ENCODE peak calls at places on chromosomes 11 and 22, in six cellular contexts. P is fibroblast of lung, I is kidney, T is cardiac muscle cell, E is ovary, H is heart left ventricle. Y is an unnamed sample.

GRCh38 chr11:87290304-87290922 is 252.7 kb downstream of the TMEM135 start:
- DNase-seq in P (peak; percentile 79), I (no peak), T (peak; percentile 79), E (no peak), H (no peak), Y (no peak)

GRCh38 chr22:44430716-44431115 is 67.3 kb downstream of the RTL6 start:
- DNase-seq in P (no peak), I (peak; percentile 36), T (no peak), E (no peak), H (no peak), Y (no peak)

GRCh38 chr22:22228921-22229320 is 15.7 kb upstream of the VPREB1 start:
- DNase-seq in P (no peak), I (no peak), T (no peak), E (no peak), H (no peak), Y (no peak)

GRCh38 chr11:64090811-64091516 is 55.2 kb downstream of the FLRT1 start:
- DNase-seq in P (peak; percentile 80), I (no peak), T (peak; percentile 82), E (no peak), H (no peak), Y (no peak)

GRCh38 chr22:24106385-24107381 is 74.6 kb upstream of the SUSD2 start:
- DNase-seq in P (peak; percentile 14), I (no peak), T (no peak), E (no peak), H (peak; percentile 28), Y (peak; percentile 58)

GRCh38 chr11:110160016-110160415 is 66.8 kb downstream of the ZC3H12C start:
- DNase-seq in P (peak; percentile 59), I (no peak), T (peak; percentile 35), E (no peak), H (no peak), Y (no peak)

GRCh38 chr11:41989173-41989572 is 529.7 kb upstream of the LRRC4C start:
- DNase-seq in P (no peak), I (no peak), T (no peak), E (no peak), H (no peak), Y (no peak)

GRCh38 chr11:117457031-117457785 is 129.6 kb downstream of the CEP164 start:
- DNase-seq in P (no peak), I (no peak), T (no peak), E (no peak), H (no peak), Y (no peak)

GRCh38 chr11:45815747-45816146 is 10.8 kb downstream of the SLC35C1 start:
- DNase-seq in P (no peak), I (no peak), T (peak; percentile 41), E (no peak), H (no peak), Y (no peak)

GRCh38 chr11:250740-251299 is 14.0 kb downstream of the PSMD13 start:
- DNase-seq in P (peak; percentile 59), I (no peak), T (peak; percentile 68), E (no peak), H (peak; percentile 47), Y (no peak)

GRCh38 chr11:27075192-27075591 is 34.6 kb downstream of the BBOX1 start:
- DNase-seq in P (peak; percentile 83), I (no peak), T (peak; percentile 14), E (no peak), H (no peak), Y (no peak)

GRCh38 chr11:74672956-74673895 is 58.0 kb downstream of the CHRDL2 start:
- DNase-seq in P (peak; percentile 97), I (peak; percentile 85), T (peak; percentile 98), E (peak; percentile 90), H (peak; percentile 87), Y (peak; percentile 88)

GRCh38 chr11:133386262-133386661 is 146.0 kb downstream of the OPCML start:
- DNase-seq in P (no peak), I (no peak), T (no peak), E (no peak), H (no peak), Y (no peak)
- H3K4me3 ChIP-seq in P (no peak overlapping the region), I (no peak overlapping the region), T (no peak overlapping the region), E (no peak overlapping the region), H (no peak overlapping the region), Y (no peak overlapping the region)

DNA sequence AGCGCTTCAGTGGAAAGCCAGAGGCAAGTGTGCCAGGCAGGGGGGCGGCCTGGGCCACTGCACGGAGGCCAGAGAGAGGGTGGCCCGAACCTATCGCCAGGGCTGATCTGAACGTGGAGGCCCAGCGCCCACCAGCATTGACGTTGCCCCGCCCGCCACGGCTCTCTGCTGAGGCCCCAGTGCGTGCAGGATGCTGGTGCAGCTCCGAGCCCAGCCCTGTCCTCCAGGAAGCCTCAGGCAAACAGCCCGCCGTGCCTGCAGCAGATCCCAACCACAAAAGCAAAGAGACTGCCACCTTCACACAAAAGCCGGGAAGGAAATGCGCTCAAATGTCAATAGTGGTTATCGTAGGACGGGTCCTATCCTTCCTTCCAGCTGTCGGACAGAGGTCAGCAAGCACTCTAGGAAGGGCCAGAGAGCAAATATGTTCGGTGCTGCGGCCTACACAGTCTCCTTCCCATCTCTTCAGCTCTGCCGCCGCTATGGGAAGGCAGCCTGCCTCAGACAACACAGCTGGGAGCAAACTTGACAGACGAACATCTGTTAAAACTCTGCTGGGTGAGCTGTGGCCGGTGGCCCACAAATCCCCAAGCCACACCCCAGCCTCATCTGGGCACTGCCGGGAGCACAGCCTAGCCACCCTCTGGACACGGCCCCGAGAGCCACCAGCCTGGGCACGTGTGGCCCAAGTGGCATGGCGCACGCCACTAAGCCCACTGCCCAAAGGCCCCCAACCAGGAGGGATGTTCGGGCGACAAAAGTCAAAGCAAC is 146.2 kb downstream of the CRYBB2 start:
- DNase-seq in P (no peak), I (peak; percentile 79), T (no peak), E (no peak), H (peak; percentile 41), Y (no peak)
- H3K4me1 ChIP-seq in P (no peaks in the 10 kb centered on the region), I (peaks cover 2% of the 10 kb centered on the region), T (no peaks in the 10 kb centered on the region), E (peaks cover 17% of the 10 kb centered on the region), H (peaks cover 17% of the 10 kb centered on the region), Y (peaks cover 18% of the 10 kb centered on the region)

GRCh38 chr11:65382036-65382803 is at the start of gene SLC25A45:
- DNase-seq in P (peak; percentile 99), I (peak; percentile 98), T (peak; percentile 99), E (peak; percentile 92), H (peak; percentile 95), Y (peak; percentile 98)

GRCh38 chr11:65379698-65380459 is 2.6 kb downstream of the SLC25A45 start:
- DNase-seq in P (no peak), I (peak; percentile 70), T (no peak), E (no peak), H (peak; percentile 30), Y (no peak)

GRCh38 chr11:65381721-65382035 is 768 bp downstream of the SLC25A45 start:
- DNase-seq in P (peak; percentile 58), I (no peak), T (no peak), E (no peak), H (no peak), Y (peak; percentile 92)

GRCh38 chr11:65378928-65379638 is 3.4 kb downstream of the SLC25A45 start:
- DNase-seq in P (no peak), I (no peak), T (no peak), E (no peak), H (peak; percentile 23), Y (no peak)

DNA sequence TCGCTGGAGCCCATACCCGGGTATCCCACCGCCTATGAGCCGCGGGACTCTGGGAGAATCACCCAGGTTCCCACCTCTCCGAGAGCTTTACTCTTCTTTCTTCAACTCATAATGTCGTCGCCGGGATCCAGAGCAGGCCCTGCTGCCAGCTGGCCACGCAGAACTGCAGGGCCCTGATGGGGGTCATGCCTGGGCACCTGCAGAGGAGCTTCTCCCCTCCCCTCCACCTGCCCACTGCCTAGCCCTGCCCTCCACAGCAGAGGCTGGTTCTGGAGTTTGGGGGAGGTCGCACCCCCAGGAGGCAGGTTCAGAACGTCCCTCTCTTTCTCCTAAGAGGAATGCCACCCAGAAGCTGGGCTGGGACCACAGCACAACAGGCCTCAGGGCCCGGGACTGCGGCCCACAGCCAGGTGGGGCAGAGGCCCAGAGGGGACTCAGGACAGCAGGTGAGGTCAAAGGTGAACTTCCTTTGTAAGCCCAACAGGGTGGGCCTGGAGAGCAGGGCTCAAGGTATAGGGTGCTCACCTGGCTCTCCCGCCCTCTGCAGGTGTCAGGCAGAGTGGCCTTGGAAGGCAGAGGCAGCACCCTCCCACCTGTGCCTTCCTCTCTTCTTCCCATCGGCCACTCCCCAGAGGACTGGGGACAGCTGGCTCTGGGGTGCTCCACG is 1.9 kb downstream of the SLC25A45 start:
- DNase-seq in P (no peak), I (peak; percentile 67), T (no peak), E (no peak), H (peak; percentile 25), Y (no peak)
- TF ChIP-seq CTCF in P (no peak), I (no peak), T (no peak), E (no peak), H (no peak), Y (no peak)

GRCh38 chr11:35526370-35526792 is 965 bp upstream of the PAMR1 start:
- DNase-seq in P (peak; percentile 61), I (no peak), T (no peak), E (no peak), H (no peak), Y (no peak)
- H3K4me3 ChIP-seq in P (peak overlapping the region; percentile 90), I (no peak overlapping the region), T (no peak overlapping the region), E (no peak overlapping the region), H (no peak overlapping the region), Y (no peak overlapping the region)

GRCh38 chr11:34487430-34487829 is 26.2 kb downstream of the ELF5 start:
- DNase-seq in P (no peak), I (no peak), T (no peak), E (no peak), H (no peak), Y (no peak)
- H3K4me1 ChIP-seq in P (no peaks in the 10 kb centered on the region), I (no peaks in the 10 kb centered on the region), T (no peaks in the 10 kb centered on the region), E (no peaks in the 10 kb centered on the region), H (no peaks in the 10 kb centered on the region), Y (no peaks in the 10 kb centered on the region)

GRCh38 chr11:72075109-72075508 is 5.2 kb downstream of the NUMA1 start:
- DNase-seq in P (no peak), I (no peak), T (peak; percentile 32), E (no peak), H (no peak), Y (no peak)
- TF ChIP-seq CTCF in P (no peak), I (no peak), T (peak; percentile 19), E (no peak), H (no peak), Y (no peak)

GRCh38 chr22:46006379-46007002 is 29.5 kb upstream of the WNT7B start:
- DNase-seq in P (peak; percentile 89), I (peak; percentile 97), T (peak; percentile 94), E (peak; percentile 97), H (peak; percentile 98), Y (peak; percentile 97)
- H3K4me3 ChIP-seq in P (peak overlapping the region; percentile 44), I (no peak overlapping the region), T (no peak overlapping the region), E (no peak overlapping the region), H (peak overlapping the region; percentile 52), Y (no peak overlapping the region)

DNA sequence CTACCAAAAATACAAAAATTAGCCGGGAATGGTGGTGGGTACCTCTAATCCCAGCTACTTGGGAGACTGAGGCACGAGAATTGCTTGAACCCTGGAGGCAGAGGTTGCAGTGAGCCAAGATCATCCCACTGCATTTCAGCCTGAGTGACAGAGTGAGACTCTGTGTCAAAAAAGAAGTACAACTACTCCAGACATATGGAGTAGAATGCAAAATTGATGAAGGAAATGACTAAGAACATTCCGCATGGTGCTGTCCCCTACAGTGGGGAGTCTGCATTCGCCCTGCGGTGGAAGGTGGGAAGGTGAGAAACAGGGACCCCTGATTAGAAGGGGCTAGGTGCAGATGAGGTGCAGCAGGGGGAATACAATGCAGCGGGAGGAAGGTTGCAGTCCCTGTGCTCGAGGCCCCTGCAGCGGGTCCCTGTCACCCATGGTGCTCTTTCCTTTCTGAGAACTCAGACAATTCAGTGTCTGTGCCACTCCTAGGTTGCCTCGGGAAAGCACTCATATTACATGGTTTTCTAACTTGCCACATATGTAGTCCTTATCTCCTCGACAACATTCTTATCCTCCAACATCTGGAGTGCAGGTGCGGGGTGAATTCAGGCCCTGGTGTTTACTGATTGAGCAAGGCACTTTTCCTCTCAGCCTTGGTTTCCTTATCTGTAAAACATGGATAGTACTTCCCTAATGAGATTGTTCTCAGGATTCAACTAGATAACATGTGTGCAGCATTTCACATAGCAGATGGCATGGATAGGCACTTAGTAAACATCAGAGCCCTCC is 5.2 kb downstream of the POLD4 start:
- DNase-seq in P (peak; percentile 40), I (no peak), T (peak; percentile 43), E (no peak), H (no peak), Y (no peak)
- H3K4me1 ChIP-seq in P (peaks cover 12% of the 10 kb centered on the region), I (peaks cover 4% of the 10 kb centered on the region), T (peaks cover 4% of the 10 kb centered on the region), E (peaks cover 9% of the 10 kb centered on the region), H (peaks cover 12% of the 10 kb centered on the region), Y (peaks cover 25% of the 10 kb centered on the region)